ENCODE peak calls at places on chromosomes 5 and 9, in five cellular contexts. T is adrenal gland, D is breast epithelium, L is spleen, Y is tibial nerve. S is an unnamed sample.

GRCh38 chr9:7045361-7045760 is 287.6 kb downstream of the KDM4C start:
- DNase-seq in T (no peak), D (no peak), L (no peak), Y (no peak), S (no peak)

GRCh38 chr5:161233553-161233952 is 313.0 kb downstream of the GABRB2 start:
- DNase-seq in T (no peak), D (no peak), L (no peak), Y (no peak), S (no peak)

GRCh38 chr5:115838885-115839518 is 2.4 kb downstream of the ATG12 start:
- DNase-seq in T (no peak), D (no peak), L (peak; percentile 77), Y (no peak), S (no peak)

GRCh38 chr5:123176224-123176937 is 87.3 kb downstream of the PRDM6 start:
- DNase-seq in T (no peak), D (no peak), L (no peak), Y (no peak), S (no peak)

GRCh38 chr5:172878585-172879433 is 44.8 kb downstream of the ERGIC1 start:
- DNase-seq in T (peak; percentile 81), D (no peak), L (no peak), Y (no peak), S (no peak)

GRCh38 chr5:345404-346195 is 24.1 kb downstream of the AHRR start:
- DNase-seq in T (no peak), D (no peak), L (no peak), Y (no peak), S (no peak)

GRCh38 chr9:121494192-121494591 is 5.5 kb downstream of the GGTA1 start:
- DNase-seq in T (no peak), D (no peak), L (no peak), Y (no peak), S (no peak)

GRCh38 chr9:116209406-116210116 is 56.0 kb downstream of the PAPPA start:
- DNase-seq in T (no peak), D (no peak), L (no peak), Y (no peak), S (no peak)

GRCh38 chr5:172860520-172861443 is 26.7 kb downstream of the ERGIC1 start:
- DNase-seq in T (peak; percentile 95), D (peak; percentile 86), L (peak; percentile 86), Y (peak; percentile 85), S (peak; percentile 90)

GRCh38 chr9:137564817-137565411 is 13.2 kb downstream of the MRPL41 start:
- DNase-seq in T (no peak), D (no peak), L (peak; percentile 45), Y (no peak), S (peak; percentile 75)

GRCh38 chr9:94600258-94600657 is 6.6 kb upstream of the FBP2 start:
- DNase-seq in T (no peak), D (no peak), L (no peak), Y (no peak), S (no peak)

GRCh38 chr5:62732677-62733121 is 154.1 kb downstream of the LRRC70 start:
- DNase-seq in T (peak; percentile 22), D (no peak), L (no peak), Y (no peak), S (no peak)

GRCh38 chr5:124438390-124439380 is 307.8 kb downstream of the ZNF608 start:
- DNase-seq in T (no peak), D (no peak), L (no peak), Y (no peak), S (no peak)

GRCh38 chr9:7481570-7481969 is 318.0 kb downstream of the DMAC1 start:
- DNase-seq in T (no peak), D (no peak), L (no peak), Y (no peak), S (no peak)

GRCh38 chr9:116687074-116687761 is at the start of gene TRIM32:
- DNase-seq in T (peak; percentile 92), D (peak; percentile 83), L (peak; percentile 96), Y (peak; percentile 82), S (peak; percentile 97)

GRCh38 chr5:136081192-136081591 is 51.5 kb upstream of the SMAD5 start:
- DNase-seq in T (no peak), D (no peak), L (no peak), Y (no peak), S (no peak)

GRCh38 chr5:136080483-136081180 is 51.8 kb downstream of the TGFBI start:
- DNase-seq in T (peak; percentile 90), D (peak; percentile 69), L (peak; percentile 94), Y (peak; percentile 71), S (peak; percentile 96)

GRCh38 chr5:136080113-136080482 is 51.3 kb downstream of the TGFBI start:
- DNase-seq in T (no peak), D (no peak), L (no peak), Y (no peak), S (no peak)

GRCh38 chr5:136084698-136085097 is 47.9 kb upstream of the SMAD5 start:
- DNase-seq in T (peak; percentile 29), D (no peak), L (no peak), Y (no peak), S (no peak)

GRCh38 chr5:136082390-136083193 is 50.1 kb upstream of the SMAD5 start:
- DNase-seq in T (peak; percentile 81), D (peak; percentile 68), L (no peak), Y (peak; percentile 69), S (peak; percentile 67)
- H3K4me3 ChIP-seq in T (no peak overlapping the region), D (no peak overlapping the region), L (no peak overlapping the region), Y (no peak overlapping the region), S (no peak overlapping the region)

DNA sequence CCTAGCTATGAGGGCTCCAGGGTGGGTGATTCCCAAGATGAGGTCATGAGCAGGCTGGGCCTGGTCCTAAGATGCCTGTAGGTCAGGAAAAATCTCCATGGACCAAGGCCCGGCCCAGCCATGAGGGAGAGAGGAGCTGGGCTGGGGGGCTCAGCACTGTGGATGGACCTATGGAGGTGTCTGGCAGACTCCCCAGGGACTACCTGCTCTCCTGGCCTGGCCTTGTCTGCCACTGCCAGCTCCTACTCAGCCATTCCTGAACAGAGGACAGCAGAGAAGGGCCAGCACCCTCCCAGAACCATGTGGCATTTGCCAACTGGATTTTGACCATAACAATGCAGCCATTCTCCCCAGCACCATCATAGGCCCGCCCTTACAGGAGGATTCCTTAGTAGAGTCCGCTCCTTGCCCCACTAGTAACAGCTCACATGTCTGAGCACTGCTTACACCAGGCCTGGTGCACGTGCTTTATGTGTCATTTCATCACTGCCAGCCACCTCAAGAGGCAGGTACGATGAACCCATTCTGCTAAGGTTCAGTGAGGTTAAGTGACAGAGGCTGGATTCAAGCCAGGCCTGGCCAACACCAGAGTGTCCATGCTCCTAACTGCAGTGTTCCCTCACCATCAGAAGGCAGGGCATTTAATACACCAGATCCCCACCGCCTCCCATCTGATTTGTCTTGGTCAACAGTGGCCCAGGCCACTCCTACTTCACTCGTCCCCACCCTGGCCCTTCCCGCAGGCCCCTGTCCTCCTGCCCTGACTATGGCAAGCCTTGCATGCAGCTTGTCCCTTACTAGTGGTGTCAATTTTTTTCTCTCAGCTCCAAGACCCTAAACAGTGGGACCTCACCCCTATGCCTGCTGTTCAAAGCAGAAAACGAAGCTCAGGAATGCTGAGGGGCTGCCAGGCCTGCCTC is 670 bp downstream of the IL13 start:
- DNase-seq in T (no peak), D (no peak), L (no peak), Y (no peak), S (no peak)
- TF ChIP-seq POLR2A in T (no peak), D (no peak), L (no peak), Y (no peak), S (no peak)

DNA sequence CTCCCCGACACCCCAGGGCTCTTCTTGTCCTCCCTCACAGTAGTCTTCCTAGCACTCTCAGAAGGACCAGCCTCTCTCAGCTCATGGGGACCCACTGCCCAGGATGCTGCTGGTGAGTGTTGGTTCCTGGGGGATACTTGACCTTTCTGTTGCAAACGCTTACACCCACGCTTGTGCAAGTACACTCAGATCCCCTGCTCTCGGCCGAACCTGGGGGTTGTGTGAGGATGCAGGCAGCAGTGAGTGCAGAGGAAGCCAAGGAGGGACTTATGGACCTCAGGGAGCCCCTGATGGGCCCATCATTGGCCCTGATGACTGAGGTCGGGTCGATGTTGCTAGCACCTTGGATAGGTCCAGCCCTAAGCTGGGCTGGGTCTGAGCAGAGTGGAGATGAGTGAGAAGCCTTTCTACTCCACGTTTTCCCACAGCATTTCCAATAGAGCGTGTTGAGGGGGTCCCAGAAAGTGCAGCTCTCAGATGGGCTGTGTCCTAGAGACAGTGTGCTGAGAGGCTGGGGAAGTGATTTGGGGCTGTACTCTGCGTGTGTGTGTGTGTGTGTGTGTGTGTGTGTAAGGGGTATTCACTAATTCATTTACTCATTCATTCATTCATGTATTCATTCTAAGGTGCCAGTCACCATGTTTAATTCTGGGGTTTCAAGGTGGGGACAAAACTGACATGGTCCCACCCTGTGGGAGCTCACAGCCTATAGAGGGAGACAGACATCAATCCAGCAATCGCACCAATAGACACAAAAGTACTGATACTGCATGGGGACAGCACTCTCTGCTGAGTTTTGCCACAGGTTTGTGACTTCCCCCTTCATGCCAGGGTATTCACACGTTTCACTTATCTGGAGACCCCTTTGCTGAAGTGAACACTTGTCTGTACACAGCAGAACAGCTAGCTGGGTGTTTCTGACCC is 25.2 kb upstream of the PITX1 start:
- DNase-seq in T (no peak), D (no peak), L (peak; percentile 63), Y (no peak), S (no peak)
- TF ChIP-seq CTCF in T (no peak), D (no peak), L (no peak), Y (no peak), S (no peak)

GRCh38 chr9:127810378-127811187 is 7.9 kb downstream of the FPGS start:
- DNase-seq in T (no peak), D (no peak), L (no peak), Y (no peak), S (no peak)
- H3K4me3 ChIP-seq in T (no peak overlapping the region), D (no peak overlapping the region), L (no peak overlapping the region), Y (no peak overlapping the region), S (no peak overlapping the region)

GRCh38 chr5:139658928-139659667 is 10.9 kb downstream of the CXXC5 start:
- DNase-seq in T (peak; percentile 76), D (no peak), L (no peak), Y (no peak), S (no peak)
- TF ChIP-seq POLR2A in T (peak; percentile 46), D (no peak), L (no peak), Y (no peak), S (no peak)

GRCh38 chr9:13213998-13214397 is 65.5 kb downstream of the MPDZ start:
- DNase-seq in T (no peak), D (no peak), L (no peak), Y (no peak), S (no peak)
- TF ChIP-seq CTCF in T (no peak), D (no peak), L (no peak), Y (no peak), S (no peak)

GRCh38 chr5:3948838-3949237 is 353.2 kb downstream of the IRX1 start:
- DNase-seq in T (no peak), D (no peak), L (no peak), Y (no peak), S (no peak)

GRCh38 chr5:3944930-3945329 is 349.3 kb downstream of the IRX1 start:
- DNase-seq in T (no peak), D (no peak), L (no peak), Y (no peak), S (no peak)

DNA sequence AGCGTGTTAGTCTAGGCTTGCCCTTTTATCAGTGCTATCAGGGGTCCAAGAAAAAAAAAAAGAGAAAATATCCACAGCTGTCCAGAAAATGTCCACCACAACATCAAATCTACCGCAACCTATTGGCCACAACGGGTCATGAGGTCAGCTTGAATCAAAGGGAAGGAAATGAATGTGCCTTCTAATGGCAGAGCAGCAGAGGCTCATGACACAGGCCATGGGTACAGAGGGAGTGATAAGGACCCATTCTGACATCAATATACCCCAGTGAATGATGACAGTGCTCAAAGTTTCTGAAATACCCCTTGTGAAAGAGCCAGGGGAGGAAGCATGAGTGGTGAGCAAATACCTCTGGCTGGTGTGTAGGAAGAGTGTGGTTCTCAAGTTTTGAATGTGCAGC is 348.2 kb downstream of the IRX1 start:
- DNase-seq in T (no peak), D (no peak), L (no peak), Y (no peak), S (no peak)
- H3K4me3 ChIP-seq in T (no peak overlapping the region), D (no peak overlapping the region), L (no peak overlapping the region), Y (no peak overlapping the region), S (no peak overlapping the region)